ENCODE peak calls at places on chromosome 4, in five cellular contexts. One of them, this sample, is unnamed.

GRCh38 chr4:88275516-88275915 is 8.8 kb downstream of the PPM1K start:
- DNase-seq in fibroblast of lung: peak; percentile 4
- DNase-seq in left lung: no peak
- DNase-seq in body of pancreas: no peak
- DNase-seq in endodermal cell: no peak
- DNase-seq in this sample: no peak

GRCh38 chr4:88938138-88938537 is 118.8 kb downstream of the FAM13A start:
- DNase-seq in fibroblast of lung: peak; percentile 94
- DNase-seq in endodermal cell: no peak
- DNase-seq in left lung: no peak
- DNase-seq in body of pancreas: no peak
- DNase-seq in this sample: no peak

GRCh38 chr4:43816107-43816506 is 632.5 kb downstream of the KCTD8 start:
- DNase-seq in fibroblast of lung: peak; percentile 28
- DNase-seq in left lung: no peak
- DNase-seq in endodermal cell: no peak
- DNase-seq in body of pancreas: no peak
- DNase-seq in this sample: no peak

GRCh38 chr4:140568507-140569306 is at the start of gene UCP1:
- DNase-seq in body of pancreas: peak; percentile 64
- DNase-seq in left lung: no peak
- DNase-seq in endodermal cell: peak; percentile 85
- DNase-seq in fibroblast of lung: peak; percentile 16
- DNase-seq in this sample: peak; percentile 22

GRCh38 chr4:153963216-153963615 is 174.3 kb upstream of the SFRP2 start:
- DNase-seq in endodermal cell: no peak
- DNase-seq in body of pancreas: no peak
- DNase-seq in left lung: no peak
- DNase-seq in fibroblast of lung: no peak
- DNase-seq in this sample: no peak

GRCh38 chr4:87011340-87012034 is 76.7 kb downstream of the AFF1 start:
- DNase-seq in fibroblast of lung: peak; percentile 92
- DNase-seq in endodermal cell: no peak
- DNase-seq in body of pancreas: no peak
- DNase-seq in left lung: no peak
- DNase-seq in this sample: peak; percentile 31

GRCh38 chr4:186807809-186808634 is 84.4 kb upstream of the FAT1 start:
- DNase-seq in left lung: no peak
- DNase-seq in body of pancreas: no peak
- DNase-seq in fibroblast of lung: peak; percentile 95
- DNase-seq in endodermal cell: no peak
- DNase-seq in this sample: no peak

GRCh38 chr4:54746228-54746627 is 88.5 kb downstream of the KIT start:
- DNase-seq in left lung: no peak
- DNase-seq in fibroblast of lung: peak; percentile 17
- DNase-seq in body of pancreas: no peak
- DNase-seq in endodermal cell: no peak
- DNase-seq in this sample: no peak

DNA sequence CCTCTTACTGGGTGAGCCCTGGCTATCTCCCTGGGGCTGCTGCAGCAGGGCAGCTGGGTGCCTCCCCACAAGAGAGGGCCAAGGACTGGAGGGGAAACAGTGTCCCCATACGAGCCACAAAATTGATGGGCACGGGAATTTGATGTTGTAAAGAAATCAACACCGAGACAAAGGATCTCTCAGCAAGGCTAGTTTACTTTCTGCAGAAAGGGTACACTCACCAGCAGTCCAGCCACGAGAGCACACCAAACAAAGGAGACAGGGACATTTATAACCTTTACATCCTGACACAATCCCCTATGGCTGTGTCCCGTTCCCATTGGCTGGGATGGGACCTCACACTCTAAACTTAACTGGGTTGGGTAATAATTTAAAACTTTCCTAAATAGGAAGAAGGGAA is 25.9 kb downstream of the METAP1 start:
- DNase-seq in body of pancreas: no peak
- DNase-seq in left lung: no peak
- DNase-seq in fibroblast of lung: no peak
- DNase-seq in endodermal cell: no peak
- DNase-seq in this sample: no peak
- H3K9me3 ChIP-seq in body of pancreas: no peaks in the 10 kb centered on the region
- H3K9me3 ChIP-seq in left lung: peaks cover 16% of the 10 kb centered on the region
- H3K9me3 ChIP-seq in fibroblast of lung: no peaks in the 10 kb centered on the region
- H3K9me3 ChIP-seq in endodermal cell: peaks cover 72% of the 10 kb centered on the region
- H3K9me3 ChIP-seq in this sample: peaks cover 6% of the 10 kb centered on the region

DNA sequence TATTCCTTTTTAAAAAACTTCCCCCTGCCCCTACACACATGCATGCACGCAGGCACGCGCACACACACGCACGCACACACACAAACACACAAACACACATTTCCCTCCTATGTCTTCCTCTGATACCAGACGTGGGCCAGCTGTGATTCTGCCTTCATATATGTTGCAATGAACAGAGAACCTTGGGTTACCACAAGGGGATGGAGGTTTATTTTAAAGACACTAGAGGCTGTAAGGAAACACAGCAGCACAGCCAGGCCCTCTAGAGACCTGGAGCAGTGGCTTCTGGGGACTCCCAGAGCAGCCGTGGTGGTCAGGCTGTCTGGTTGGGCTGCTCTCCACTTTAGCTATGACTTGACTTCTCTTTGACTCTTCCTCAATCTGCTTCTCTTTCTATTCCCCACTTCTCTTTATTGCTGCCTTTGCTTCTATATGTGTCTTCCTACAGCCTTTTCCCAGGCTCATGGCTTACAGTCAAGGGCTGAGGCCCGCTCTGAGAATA is 3.2 kb upstream of the TLR10 start:
- DNase-seq in left lung: no peak
- DNase-seq in fibroblast of lung: no peak
- DNase-seq in body of pancreas: no peak
- DNase-seq in endodermal cell: no peak
- DNase-seq in this sample: no peak
- H3K27ac ChIP-seq in left lung: no peak overlapping the region
- H3K27ac ChIP-seq in fibroblast of lung: no peak overlapping the region
- H3K27ac ChIP-seq in body of pancreas: no peak overlapping the region
- H3K27ac ChIP-seq in endodermal cell: no peak overlapping the region
- H3K27ac ChIP-seq in this sample: no peak overlapping the region

GRCh38 chr4:96736352-96736889 is 896.5 kb downstream of the PDHA2 start:
- DNase-seq in endodermal cell: peak; percentile 60
- DNase-seq in fibroblast of lung: peak; percentile 94
- DNase-seq in left lung: no peak
- DNase-seq in body of pancreas: no peak
- DNase-seq in this sample: no peak
- H3K9me3 ChIP-seq in endodermal cell: peaks cover 23% of the 10 kb centered on the region
- H3K9me3 ChIP-seq in fibroblast of lung: no peaks in the 10 kb centered on the region
- H3K9me3 ChIP-seq in left lung: peaks cover 7% of the 10 kb centered on the region
- H3K9me3 ChIP-seq in body of pancreas: peaks cover 6% of the 10 kb centered on the region
- H3K9me3 ChIP-seq in this sample: no peaks in the 10 kb centered on the region

DNA sequence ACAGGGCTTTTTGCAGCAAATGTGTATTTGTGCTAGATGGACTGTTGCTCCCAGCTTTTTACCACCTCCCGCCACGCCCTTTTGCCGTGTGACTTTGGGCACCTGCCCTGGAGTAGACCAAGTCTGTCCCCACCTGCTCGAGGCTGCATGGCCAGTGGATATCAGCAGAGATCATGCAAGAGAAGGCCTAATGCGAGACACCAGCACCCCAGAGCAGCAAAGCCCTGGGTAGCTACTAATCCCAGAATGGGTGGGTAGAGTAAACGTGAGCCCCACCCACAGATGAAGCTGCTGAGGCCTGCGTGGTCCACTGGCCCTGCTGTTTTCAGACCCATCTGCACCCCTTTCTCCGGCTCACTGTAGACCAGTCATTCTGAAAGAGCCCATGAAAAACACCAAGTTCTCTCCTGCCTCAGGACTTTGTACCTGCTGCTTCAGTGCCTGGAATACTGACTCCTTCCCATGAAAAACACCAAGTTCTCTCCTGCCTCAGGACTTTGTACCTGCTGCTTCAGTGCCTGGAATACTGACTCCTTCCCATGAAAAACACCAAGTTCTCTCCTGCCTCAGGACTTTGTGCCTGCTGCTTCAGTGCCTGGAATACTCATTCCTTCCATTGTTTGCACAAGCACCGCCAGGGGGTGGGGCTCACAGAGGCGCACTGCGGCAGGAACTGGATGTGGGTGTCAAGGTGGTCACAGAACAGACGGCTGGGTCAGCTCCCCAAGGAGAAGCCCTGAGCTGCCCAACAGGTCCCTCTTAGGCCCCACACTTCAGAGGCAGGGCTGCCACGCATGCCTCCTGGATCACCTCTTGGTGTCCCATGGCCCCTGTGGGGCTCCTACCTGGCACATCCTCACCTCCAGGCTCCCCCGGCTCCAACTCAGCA is 5.1 kb upstream of the TNIP2 start:
- DNase-seq in endodermal cell: peak; percentile 72
- DNase-seq in body of pancreas: peak; percentile 84
- DNase-seq in left lung: peak; percentile 50
- DNase-seq in fibroblast of lung: peak; percentile 13
- DNase-seq in this sample: no peak
- H3K27ac ChIP-seq in endodermal cell: no peak overlapping the region
- H3K27ac ChIP-seq in body of pancreas: peak overlapping the region; percentile 91
- H3K27ac ChIP-seq in left lung: no peak overlapping the region
- H3K27ac ChIP-seq in fibroblast of lung: no peak overlapping the region
- H3K27ac ChIP-seq in this sample: no peak overlapping the region